ENCODE peak calls at places on chromosomes 12 and 14, in five cellular contexts. U is substantia nigra, T is sigmoid colon, H is GM13977, E is NCI-H345. Z is an unnamed sample.

GRCh38 chr12:132071001-132071810 is 72.9 kb downstream of the DDX51 start:
- DNase-seq in E (no peak), T (no peak), U (no peak), H (peak), Z (no peak)

GRCh38 chr14:96980835-96981234 is 183.7 kb downstream of the VRK1 start:
- DNase-seq in T (no peak), E (no peak), H (no peak), U (no peak), Z (no peak)

GRCh38 chr12:88339254-88339949 is 197.3 kb downstream of the TMTC3 start:
- DNase-seq in H (no peak), U (no peak), E (no peak), T (no peak), Z (peak)

GRCh38 chr12:85920324-85920947 is 46.3 kb downstream of the NTS start:
- DNase-seq in E (peak), U (no peak), H (peak), T (no peak), Z (peak)

GRCh38 chr12:96886998-96887677 is 19.9 kb upstream of the NEDD1 start:
- DNase-seq in U (peak), H (no peak), T (no peak), E (no peak), Z (peak)

GRCh38 chr14:63713765-63714164 is 14.1 kb downstream of the SGPP1 start:
- DNase-seq in T (no peak), E (no peak), H (no peak), U (no peak), Z (peak)

GRCh38 chr12:108455706-108456105 is 59.4 kb upstream of the FICD start:
- DNase-seq in H (peak), T (no peak), E (no peak), U (no peak), Z (no peak)

GRCh38 chr12:72307229-72307628 is 35.1 kb downstream of the TRHDE start:
- DNase-seq in U (no peak), T (no peak), H (no peak), E (no peak), Z (no peak)

Z was measured in astrocyte of the hippocampus.